ENCODE peak calls at places on chromosomes 13 and 19, in four cellular contexts. One of them, this sample, is unnamed.

GRCh38 chr19:33446156-33446917 is 72.8 kb downstream of the CEBPG start:
- DNase-seq in HEK293T: no peak
- DNase-seq in caudate nucleus: no peak
- DNase-seq in posterior cingulate gyrus: peak; percentile 6
- DNase-seq in this sample: no peak

GRCh38 chr19:17090501-17091074 is 15.0 kb downstream of the MYO9B start:
- DNase-seq in HEK293T: no peak
- DNase-seq in caudate nucleus: no peak
- DNase-seq in posterior cingulate gyrus: no peak
- DNase-seq in this sample: no peak

GRCh38 chr13:84208251-84208650 is 326.0 kb upstream of the SLITRK1 start:
- DNase-seq in HEK293T: no peak
- DNase-seq in caudate nucleus: peak; percentile 17
- DNase-seq in posterior cingulate gyrus: no peak
- DNase-seq in this sample: no peak

GRCh38 chr13:52414963-52415362 is 9.0 kb upstream of the THSD1 start:
- DNase-seq in HEK293T: no peak
- DNase-seq in caudate nucleus: no peak
- DNase-seq in posterior cingulate gyrus: no peak
- DNase-seq in this sample: no peak

GRCh38 chr13:80840313-80840976 is 499.5 kb upstream of the SPRY2 start:
- DNase-seq in HEK293T: no peak
- DNase-seq in caudate nucleus: no peak
- DNase-seq in posterior cingulate gyrus: no peak
- DNase-seq in this sample: no peak

GRCh38 chr13:98050041-98050466 is 92.8 kb upstream of the FARP1 start:
- DNase-seq in HEK293T: no peak
- DNase-seq in caudate nucleus: no peak
- DNase-seq in posterior cingulate gyrus: no peak
- DNase-seq in this sample: no peak

GRCh38 chr13:29817604-29818378 is 32.6 kb downstream of the UBL3 start:
- DNase-seq in HEK293T: no peak
- DNase-seq in caudate nucleus: no peak
- DNase-seq in posterior cingulate gyrus: no peak
- DNase-seq in this sample: no peak

GRCh38 chr19:38538386-38538785 is 79.4 kb downstream of the MAP4K1 start:
- DNase-seq in HEK293T: no peak
- DNase-seq in caudate nucleus: peak; percentile 63
- DNase-seq in posterior cingulate gyrus: no peak
- DNase-seq in this sample: no peak

GRCh38 chr13:58953638-58954037 is 1210.1 kb downstream of the DIAPH3 start:
- DNase-seq in HEK293T: no peak
- DNase-seq in caudate nucleus: no peak
- DNase-seq in posterior cingulate gyrus: no peak
- DNase-seq in this sample: no peak

GRCh38 chr13:110279684-110280083 is 27.3 kb downstream of the COL4A1 start:
- DNase-seq in HEK293T: no peak
- DNase-seq in caudate nucleus: no peak
- DNase-seq in posterior cingulate gyrus: no peak
- DNase-seq in this sample: no peak

GRCh38 chr19:609001-609340 is 19.3 kb downstream of the HCN2 start:
- DNase-seq in HEK293T: no peak
- DNase-seq in caudate nucleus: peak; percentile 69
- DNase-seq in posterior cingulate gyrus: peak; percentile 72
- DNase-seq in this sample: no peak

GRCh38 chr19:44660081-44660480 is 11.2 kb upstream of the CEACAM19 start:
- DNase-seq in HEK293T: no peak
- DNase-seq in caudate nucleus: no peak
- DNase-seq in posterior cingulate gyrus: no peak
- DNase-seq in this sample: no peak

GRCh38 chr13:96819375-96819774 is 174.9 kb downstream of the OXGR1 start:
- DNase-seq in HEK293T: no peak
- DNase-seq in caudate nucleus: no peak
- DNase-seq in posterior cingulate gyrus: no peak
- DNase-seq in this sample: no peak

GRCh38 chr19:49677232-49677881 is at the start of gene PRMT1:
- DNase-seq in HEK293T: peak; percentile 57
- DNase-seq in caudate nucleus: no peak
- DNase-seq in posterior cingulate gyrus: no peak
- DNase-seq in this sample: peak; percentile 35

GRCh38 chr13:113472355-113473025 is 18.0 kb downstream of the DCUN1D2 start:
- DNase-seq in HEK293T: no peak
- DNase-seq in caudate nucleus: no peak
- DNase-seq in posterior cingulate gyrus: no peak
- DNase-seq in this sample: no peak

This sample was measured in naive thymus-derived CD8-positive, alpha-beta T cell.